ENCODE peak calls at places on chromosomes 3 and 15, in four cellular contexts. H is CD8-positive, alpha-beta memory T cell; E is heart left ventricle; B is breast epithelium. T is an unnamed sample.

GRCh38 chr15:77026501-77027110 is 31.7 kb downstream of the PSTPIP1 start:
- DNase-seq in H (no peak), E (peak; percentile 19), B (no peak), T (no peak)

GRCh38 chr15:80615783-80616391 is 79.2 kb upstream of the ABHD17C start:
- DNase-seq in H (no peak), E (peak; percentile 74), B (peak; percentile 71), T (no peak)

GRCh38 chr3:30253832-30254231 is 352.6 kb upstream of the TGFBR2 start:
- DNase-seq in H (no peak), E (no peak), B (no peak), T (no peak)

GRCh38 chr3:118628704-118629341 is 405.8 kb downstream of the IGSF11 start:
- DNase-seq in H (no peak), E (peak; percentile 51), B (peak; percentile 40), T (no peak)

GRCh38 chr3:62562017-62562416 is 188.7 kb upstream of the FEZF2 start:
- DNase-seq in H (no peak), E (no peak), B (no peak), T (no peak)

GRCh38 chr15:48855501-48856440 is 22.2 kb upstream of the EID1 start:
- DNase-seq in H (no peak), E (no peak), B (no peak), T (no peak)

GRCh38 chr3:50154840-50155490 is at the start of gene SEMA3F:
- DNase-seq in H (peak; percentile 68), E (peak; percentile 73), B (peak; percentile 64), T (no peak)

GRCh38 chr3:128712848-128713247 is 13.1 kb upstream of the RAB7A start:
- DNase-seq in H (no peak), E (no peak), B (no peak), T (no peak)

GRCh38 chr15:64232400-64232799 is 69.6 kb upstream of the PPIB start:
- DNase-seq in H (no peak), E (no peak), B (no peak), T (no peak)

GRCh38 chr3:156516951-156517350 is 38.0 kb downstream of the SSR3 start:
- DNase-seq in H (no peak), E (no peak), B (no peak), T (no peak)

GRCh38 chr15:40263036-40263754 is 19.7 kb downstream of the ANKRD63 start:
- DNase-seq in H (no peak), E (no peak), B (no peak), T (no peak)

GRCh38 chr3:12507871-12508281 is 23.6 kb downstream of the TSEN2 start:
- DNase-seq in H (no peak), E (no peak), B (no peak), T (peak; percentile 67)

GRCh38 chr3:195031574-195032003 is 239.4 kb downstream of the XXYLT1 start:
- DNase-seq in H (no peak), E (no peak), B (no peak), T (no peak)

GRCh38 chr15:74956648-74957300 is at the start of gene RPP25:
- DNase-seq in H (peak; percentile 42), E (peak; percentile 78), B (peak; percentile 43), T (peak; percentile 89)
- H3K4me1 ChIP-seq in H (peaks cover 30% of the 10 kb centered on the region), E (peaks cover 28% of the 10 kb centered on the region), B (peaks cover 4% of the 10 kb centered on the region), T (peaks cover 7% of the 10 kb centered on the region)

GRCh38 chr3:45605569-45605968 is 11.0 kb downstream of the LIMD1 start:
- DNase-seq in H (no peak), E (no peak), B (no peak), T (no peak)

GRCh38 chr3:45606003-45606402 is 11.5 kb downstream of the LIMD1 start:
- DNase-seq in H (no peak), E (no peak), B (no peak), T (no peak)

GRCh38 chr3:45604066-45604465 is 9.5 kb downstream of the LIMD1 start:
- DNase-seq in H (no peak), E (no peak), B (no peak), T (no peak)

GRCh38 chr3:45604596-45604995 is 10.0 kb downstream of the LIMD1 start:
- DNase-seq in H (no peak), E (no peak), B (no peak), T (no peak)

GRCh38 chr3:45604999-45605398 is 10.4 kb downstream of the LIMD1 start:
- DNase-seq in H (no peak), E (no peak), B (no peak), T (no peak)
- H3K4me1 ChIP-seq in H (peaks cover 3% of the 10 kb centered on the region), E (peaks cover 85% of the 10 kb centered on the region), B (no peaks in the 10 kb centered on the region), T (peaks cover 89% of the 10 kb centered on the region)

GRCh38 chr3:94494992-94495391 is 432.1 kb downstream of the NSUN3 start:
- DNase-seq in H (no peak), E (no peak), B (no peak), T (no peak)

DNA sequence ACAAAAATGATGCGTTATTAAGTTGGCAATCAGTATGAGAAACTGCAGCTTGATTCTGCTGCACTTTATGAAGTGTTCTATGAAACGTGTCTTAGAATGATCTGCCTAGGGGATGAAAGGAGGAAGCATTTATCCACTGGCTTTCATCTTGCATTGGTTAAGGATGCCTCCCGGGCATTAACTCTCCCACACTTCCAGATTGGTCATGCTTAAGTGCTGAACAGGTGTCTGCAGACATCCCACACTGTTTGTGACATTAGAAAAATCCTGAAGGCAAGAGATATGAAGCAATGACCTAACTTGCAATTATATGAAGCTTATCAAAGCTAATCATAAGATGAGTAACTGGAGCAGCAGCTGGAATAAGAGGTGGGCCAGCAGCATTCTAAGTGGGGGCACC is 437.3 kb downstream of the NSUN3 start:
- DNase-seq in H (no peak), E (no peak), B (no peak), T (no peak)
- H3K4me1 ChIP-seq in H (no peaks in the 10 kb centered on the region), E (no peaks in the 10 kb centered on the region), B (no peaks in the 10 kb centered on the region), T (no peaks in the 10 kb centered on the region)

DNA sequence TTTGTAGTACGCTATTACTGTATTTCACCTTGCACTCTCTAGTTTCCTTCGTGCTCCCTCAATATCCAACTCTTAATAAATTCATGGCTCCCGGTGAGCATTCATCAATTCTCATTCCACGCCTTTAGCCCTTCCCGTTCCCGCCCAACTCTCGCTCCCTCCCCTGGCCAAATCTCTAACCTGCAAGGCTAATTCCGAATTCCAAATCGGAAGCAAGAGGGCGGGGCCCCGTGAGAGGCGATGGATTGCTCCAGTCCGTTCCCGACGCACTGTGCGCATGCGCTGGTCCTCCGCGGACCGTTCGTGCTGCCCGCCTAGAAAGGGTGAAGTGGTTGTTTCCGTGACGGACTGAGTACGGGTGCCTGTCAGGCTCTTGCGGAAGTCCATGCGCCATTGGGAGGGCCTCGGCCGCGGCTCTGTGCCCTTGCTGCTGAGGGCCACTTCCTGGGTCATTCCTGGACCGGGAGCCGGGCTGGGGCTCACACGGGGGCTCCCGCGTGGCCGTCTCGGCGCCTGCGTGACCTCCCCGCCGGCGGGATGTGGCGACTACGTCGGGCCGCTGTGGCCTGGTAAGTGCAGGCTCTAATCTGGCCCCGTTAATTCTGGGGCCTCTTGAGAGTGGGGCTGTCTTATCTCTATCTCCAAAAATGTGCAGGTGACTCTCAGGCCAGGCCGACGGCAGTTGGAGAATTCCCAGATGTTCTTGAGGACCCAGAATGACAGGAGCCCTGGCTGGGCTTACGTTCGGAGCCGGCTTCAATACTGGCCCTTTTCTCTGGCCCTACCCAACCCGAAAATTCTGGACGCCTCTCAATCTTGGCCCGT is at the start of gene OPA1:
- DNase-seq in H (peak; percentile 87), E (peak; percentile 99), B (peak; percentile 95), T (peak; percentile 91)
- H3K4me1 ChIP-seq in H (peaks cover 22% of the 10 kb centered on the region), E (peaks cover 28% of the 10 kb centered on the region), B (peaks cover 6% of the 10 kb centered on the region), T (peaks cover 10% of the 10 kb centered on the region)

GRCh38 chr3:53247619-53248018 is 8.2 kb downstream of the TKT start:
- DNase-seq in H (no peak), E (no peak), B (no peak), T (no peak)
- H3K4me1 ChIP-seq in H (peaks cover 26% of the 10 kb centered on the region), E (peaks cover 45% of the 10 kb centered on the region), B (no peaks in the 10 kb centered on the region), T (peaks cover 3% of the 10 kb centered on the region)